ENCODE peak calls at places on chromosomes 7 and 10, in nine cellular contexts. T is neural progenitor cell, L is AG10803, A is foreskin fibroblast, Z is lower lobe of right lung, X is heart left ventricle, I is pancreas, V is bronchial epithelial cell, H is upper lobe of right lung. R is an unnamed sample.

GRCh38 chr7:78607099-78607498 is 808.5 kb downstream of the PHTF2 start:
- DNase-seq in H (no peak), V (peak; percentile 22), T (peak; percentile 44), X (no peak), I (no peak), A (peak; percentile 21), Z (no peak), L (no peak), R (peak; percentile 15)

GRCh38 chr7:29987821-29988317 is 1.7 kb downstream of the SCRN1 start:
- DNase-seq in H (no peak), V (peak; percentile 78), T (peak; percentile 21), A (peak; percentile 88), Z (no peak), L (peak; percentile 87), I (no peak), X (no peak), R (peak; percentile 47)

GRCh38 chr10:110600487-110601101 is 33.1 kb downstream of the SMC3 start:
- DNase-seq in A (peak; percentile 76), V (peak; percentile 76), I (no peak), Z (no peak), T (peak; percentile 65), H (no peak), X (no peak), L (peak; percentile 66), R (peak; percentile 79)

GRCh38 chr10:36256166-36256565 is 614.1 kb upstream of the FZD8 start:
- DNase-seq in L (peak; percentile 75), Z (no peak), X (no peak), V (no peak), A (peak; percentile 2), H (no peak), I (no peak), T (no peak), R (no peak)

GRCh38 chr10:121077331-121077730 is 226.2 kb downstream of the WDR11 start:
- DNase-seq in Z (peak; percentile 56), L (peak; percentile 69), V (peak; percentile 79), H (no peak), A (no peak), X (peak; percentile 47), T (peak; percentile 24), I (no peak), R (no peak)

GRCh38 chr7:92837214-92837749 is 909 bp upstream of the CDK6 start:
- DNase-seq in I (no peak), L (peak; percentile 28), Z (no peak), A (peak; percentile 43), X (no peak), T (peak; percentile 19), H (no peak), V (no peak), R (no peak)

GRCh38 chr10:96229568-96230030 is 41.8 kb downstream of the BLNK start:
- DNase-seq in V (peak; percentile 42), H (peak; percentile 90), A (peak; percentile 71), I (peak; percentile 96), L (peak; percentile 55), T (peak; percentile 91), X (peak; percentile 78), Z (peak; percentile 87), R (peak; percentile 91)

GRCh38 chr10:44742169-44742732 is 168.9 kb upstream of the TMEM72 start:
- DNase-seq in X (no peak), H (no peak), V (no peak), A (no peak), Z (no peak), T (no peak), I (no peak), L (no peak), R (no peak)

GRCh38 chr10:59006511-59007306 is 169.7 kb upstream of the PHYHIPL start:
- DNase-seq in H (no peak), V (peak; percentile 60), A (peak; percentile 87), I (no peak), T (no peak), Z (no peak), X (no peak), L (peak; percentile 68), R (peak; percentile 37)

GRCh38 chr10:64753516-64753915 is 1232.3 kb downstream of the REEP3 start:
- DNase-seq in I (no peak), A (no peak), T (no peak), V (no peak), Z (no peak), X (no peak), H (no peak), L (no peak), R (no peak)

GRCh38 chr7:37315752-37316711 is 132.6 kb downstream of the ELMO1 start:
- DNase-seq in V (no peak), I (no peak), Z (peak; percentile 55), A (peak; percentile 1), X (no peak), H (no peak), L (no peak), T (no peak), R (no peak)

GRCh38 chr10:33114451-33114944 is 156.5 kb upstream of the ITGB1 start:
- DNase-seq in A (peak; percentile 72), V (peak; percentile 70), H (no peak), T (no peak), Z (no peak), L (peak; percentile 74), X (no peak), I (no peak), R (no peak)

GRCh38 chr10:119006451-119007210 is 22.9 kb upstream of the NANOS1 start:
- DNase-seq in Z (no peak), A (peak; percentile 97), H (peak; percentile 33), V (peak; percentile 98), X (no peak), T (no peak), I (no peak), L (peak; percentile 97), R (no peak)

GRCh38 chr10:62374862-62375710 is 917 bp downstream of the ZNF365 start:
- DNase-seq in A (peak; percentile 43), L (peak; percentile 12), Z (no peak), H (no peak), T (no peak), V (peak; percentile 68), I (no peak), X (no peak), R (peak; percentile 6)

GRCh38 chr7:17408245-17408903 is 109.9 kb downstream of the AHR start:
- DNase-seq in I (no peak), T (no peak), L (peak; percentile 88), H (peak; percentile 69), X (peak; percentile 27), A (peak; percentile 97), V (peak; percentile 96), Z (peak; percentile 52), R (no peak)

GRCh38 chr10:81570878-81571794 is 303.9 kb upstream of the NRG3 start:
- DNase-seq in Z (no peak), L (no peak), A (no peak), T (no peak), X (no peak), H (no peak), V (no peak), I (no peak), R (no peak)

DNA sequence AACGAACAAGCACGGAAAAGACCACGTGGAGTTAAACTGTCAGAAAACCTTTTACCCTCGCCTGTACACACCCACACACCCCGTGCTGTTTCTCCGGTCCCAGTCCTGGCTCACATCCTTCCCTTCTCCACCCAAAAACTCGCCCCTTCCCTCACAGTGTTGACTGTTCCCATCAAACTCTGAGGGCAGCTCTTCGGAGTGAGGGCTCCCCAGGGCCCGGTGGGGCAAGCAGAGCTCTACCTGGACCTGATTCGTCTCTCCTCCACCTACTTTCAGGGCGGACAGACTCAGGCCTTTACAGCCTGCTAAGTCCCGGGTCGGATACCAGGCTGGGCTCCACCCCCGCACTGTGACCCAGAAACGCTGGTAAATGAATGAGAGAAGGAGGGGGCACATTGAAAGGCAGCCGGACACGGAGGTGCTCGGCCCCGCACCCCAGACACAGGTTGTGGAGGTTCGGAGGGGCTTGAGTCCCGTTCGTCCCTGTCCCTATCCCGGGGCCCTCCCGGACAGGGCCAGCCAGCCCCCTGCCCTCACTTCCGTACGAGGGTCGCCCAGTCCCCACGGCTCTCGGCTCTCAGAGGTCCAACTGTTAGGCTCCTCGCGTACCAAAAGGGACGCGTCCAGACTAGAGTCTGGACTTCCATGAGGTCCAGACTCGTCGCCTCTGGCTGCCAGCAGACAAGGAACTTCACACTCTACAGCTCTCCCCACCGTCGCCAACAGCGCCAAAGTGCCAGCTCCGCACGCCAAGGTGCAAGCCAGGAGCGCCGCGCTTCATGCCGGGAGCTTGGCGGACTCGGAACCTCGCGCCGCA is 31.7 kb upstream of the ASL start:
- DNase-seq in I (peak; percentile 88), V (peak; percentile 17), A (peak; percentile 54), Z (peak; percentile 81), X (peak; percentile 68), L (peak; percentile 36), T (peak; percentile 73), H (peak; percentile 88), R (peak; percentile 19)
- H3K4me3 ChIP-seq in I (peak overlapping the region; percentile 65), V (peak overlapping the region; percentile 35), A (peak overlapping the region; percentile 23), Z (peak overlapping the region; percentile 54), X (peak overlapping the region; percentile 55), L (peak overlapping the region; percentile 47), T (peak overlapping the region; percentile 51), H (peak overlapping the region; percentile 54), R (peak overlapping the region; percentile 41)

DNA sequence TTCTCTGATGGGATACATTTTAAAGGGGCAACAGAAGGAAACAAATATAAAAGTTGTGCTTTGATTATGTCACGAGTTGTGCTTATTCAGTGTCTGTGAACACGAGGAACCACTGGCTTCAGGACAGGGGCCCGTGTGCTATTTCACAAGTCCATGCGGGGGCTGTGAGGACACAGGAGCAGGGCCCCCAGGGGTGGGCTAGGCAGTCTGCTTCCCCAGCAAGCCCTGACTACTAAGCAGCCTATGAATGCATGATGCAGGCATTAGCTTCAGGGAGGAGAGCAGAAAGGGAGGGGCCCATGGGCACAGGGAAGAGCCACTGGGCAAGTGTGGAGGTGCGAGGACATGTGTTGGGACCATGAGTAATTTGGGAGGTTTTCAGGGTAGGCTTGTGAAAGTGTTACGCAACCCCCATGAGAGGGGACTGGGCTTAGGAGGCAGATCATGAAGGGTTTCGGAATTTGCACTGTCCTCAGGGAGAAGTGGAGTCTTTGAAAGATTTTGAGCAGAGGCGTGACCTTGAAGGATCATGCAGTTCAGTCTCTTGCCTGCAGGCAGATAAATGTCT is 424.9 kb downstream of the CALN1 start:
- DNase-seq in T (no peak), V (no peak), X (no peak), Z (no peak), A (no peak), L (no peak), I (no peak), H (no peak), R (no peak)
- TF ChIP-seq CTCF in T (no peak), V (no peak), X (no peak), Z (no peak), A (no peak), L (no peak), I (no peak), H (no peak), R (no peak)

GRCh38 chr10:91796332-91797076 is 1.7 kb upstream of the TNKS2 start:
- DNase-seq in H (peak; percentile 66), Z (peak; percentile 55), X (peak; percentile 43), T (peak; percentile 58), I (peak; percentile 70), A (peak; percentile 9), L (no peak), V (peak; percentile 45), R (peak; percentile 87)
- H3K4me3 ChIP-seq in H (peak overlapping the region; percentile 96), Z (peak overlapping the region; percentile 95), X (peak overlapping the region; percentile 81), T (peak overlapping the region; percentile 76), I (peak overlapping the region; percentile 81), A (no peak overlapping the region), L (peak overlapping the region; percentile 48), V (peak overlapping the region; percentile 11), R (peak overlapping the region; percentile 99)

DNA sequence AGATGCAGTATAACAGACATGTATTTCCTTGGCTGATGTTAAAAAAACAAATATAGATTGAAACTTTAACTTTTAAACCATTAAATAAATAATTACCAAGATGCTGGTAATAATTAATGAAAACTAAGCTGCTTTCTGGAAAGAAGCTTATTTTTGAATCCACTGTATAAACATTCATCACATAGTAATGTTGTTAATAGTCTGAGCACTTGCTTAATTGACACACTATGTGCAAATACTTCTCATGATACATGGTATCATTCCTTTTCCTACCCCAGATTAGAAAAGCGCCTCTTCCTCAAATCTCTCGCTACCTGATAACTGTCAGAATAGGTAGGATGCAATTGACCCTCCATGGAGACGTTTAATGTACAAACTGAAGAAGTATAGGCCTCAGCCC is 15.0 kb upstream of the COL28A1 start:
- DNase-seq in H (no peak), T (no peak), V (no peak), A (no peak), I (no peak), X (no peak), L (no peak), Z (no peak), R (no peak)
- TF ChIP-seq CTCF in H (no peak), T (no peak), V (no peak), A (no peak), I (no peak), X (no peak), L (no peak), Z (no peak), R (no peak)

R was measured in GM12865.